ENCODE peak calls at places on chromosomes 5 and 9, in six cellular contexts. H is spleen, V is sigmoid colon, N is tibial nerve, T is heart left ventricle, R is body of pancreas. P is an unnamed sample.

GRCh38 chr5:100647461-100648230 is 112.5 kb downstream of the FAM174A start:
- DNase-seq in N (peak), H (no peak), R (peak), T (peak), V (peak), P (peak)

GRCh38 chr9:87148391-87149237 is 201.3 kb upstream of the GAS1 start:
- DNase-seq in V (peak), N (peak), T (peak), H (peak), R (peak), P (peak)

GRCh38 chr5:135587849-135588248 is 9.1 kb upstream of the CXCL14 start:
- DNase-seq in N (no peak), T (no peak), V (no peak), R (no peak), H (no peak), P (no peak)

GRCh38 chr9:16921855-16922254 is 51.4 kb upstream of the BNC2 start:
- DNase-seq in R (no peak), N (no peak), V (no peak), H (no peak), T (no peak), P (no peak)

GRCh38 chr5:12292610-12293204 is 388.5 kb upstream of the CTNND2 start:
- DNase-seq in V (no peak), H (no peak), N (no peak), R (no peak), T (no peak), P (no peak)

GRCh38 chr9:129177443-129177790 is 644 bp downstream of the IER5L start:
- DNase-seq in R (no peak), H (no peak), N (no peak), T (no peak), V (no peak), P (peak)

GRCh38 chr9:121476156-121476555 is 23.5 kb downstream of the GGTA1 start:
- DNase-seq in H (no peak), V (peak), T (no peak), N (no peak), R (no peak), P (no peak)

GRCh38 chr9:23683021-23683431 is 143.0 kb downstream of the ELAVL2 start:
- DNase-seq in N (no peak), R (no peak), H (no peak), T (no peak), V (no peak), P (no peak)

GRCh38 chr9:100534401-100534800 is 43.5 kb upstream of the CAVIN4 start:
- DNase-seq in R (no peak), H (no peak), T (no peak), N (no peak), V (no peak), P (no peak)

GRCh38 chr5:11851402-11851801 is 52.8 kb downstream of the CTNND2 start:
- DNase-seq in V (no peak), H (no peak), R (no peak), N (no peak), T (no peak), P (no peak)

GRCh38 chr9:100602302-100602930 is 24.5 kb downstream of the CAVIN4 start:
- DNase-seq in H (no peak), V (no peak), T (no peak), R (peak), N (peak), P (peak)

GRCh38 chr9:98087420-98088354 is 31.2 kb downstream of the NANS start:
- DNase-seq in V (peak), T (peak), N (no peak), R (peak), H (peak), P (peak)

GRCh38 chr5:90932052-90932699 is 373.6 kb downstream of the ADGRV1 start:
- DNase-seq in R (peak), T (no peak), H (no peak), N (peak), V (peak), P (peak)

GRCh38 chr5:111072949-111073682 is 1.6 kb downstream of the TSLP start:
- DNase-seq in V (peak), R (peak), N (peak), T (peak), H (peak), P (peak)

GRCh38 chr5:82403026-82403425 is 124.9 kb upstream of the RPS23 start:
- DNase-seq in R (no peak), N (no peak), H (no peak), V (no peak), T (no peak), P (no peak)

GRCh38 chr9:98054376-98054951 is 2.1 kb upstream of the NANS start:
- DNase-seq in V (no peak), R (no peak), H (no peak), T (no peak), N (no peak), P (no peak)

GRCh38 chr9:83355024-83355444 is 183.2 kb downstream of the FRMD3 start:
- DNase-seq in V (peak), H (no peak), N (no peak), T (peak), R (no peak), P (no peak)

GRCh38 chr9:6051511-6051950 is 36.1 kb upstream of the RANBP6 start:
- DNase-seq in N (no peak), V (no peak), T (no peak), H (no peak), R (no peak), P (no peak)

GRCh38 chr9:98146101-98146991 is 27.3 kb upstream of the TRIM14 start:
- DNase-seq in V (no peak), T (no peak), N (no peak), H (no peak), R (peak), P (peak)

GRCh38 chr5:5638193-5638592 is 215.7 kb downstream of the ICE1 start:
- DNase-seq in N (no peak), V (no peak), R (no peak), T (peak), H (no peak), P (peak)

GRCh38 chr5:132483101-132483500 is 7.5 kb downstream of the IRF1 start:
- DNase-seq in R (no peak), H (no peak), T (no peak), N (no peak), V (peak), P (no peak)

GRCh38 chr5:171371326-171371725 is 16.3 kb upstream of the NPM1 start:
- DNase-seq in H (peak), V (no peak), T (no peak), R (no peak), N (no peak), P (no peak)

GRCh38 chr5:36079200-36079761 is 12.6 kb upstream of the UGT3A2 start:
- DNase-seq in N (peak), H (no peak), V (no peak), R (peak), T (no peak), P (no peak)

GRCh38 chr9:120891255-120891954 is 14.4 kb upstream of the PHF19 start:
- DNase-seq in V (no peak), N (no peak), R (no peak), T (no peak), H (no peak), P (no peak)

GRCh38 chr9:1875921-1876448 is 139.2 kb upstream of the SMARCA2 start:
- DNase-seq in H (peak), T (no peak), V (no peak), N (no peak), R (no peak), P (no peak)

GRCh38 chr9:17637229-17637628 is 58.4 kb downstream of the SH3GL2 start:
- DNase-seq in H (no peak), R (no peak), T (no peak), N (no peak), V (no peak), P (no peak)

GRCh38 chr9:87676976-87677775 is 48.7 kb upstream of the CTSL start:
- DNase-seq in N (peak), H (no peak), R (peak), V (peak), T (peak), P (peak)

GRCh38 chr9:122394265-122395242 is 23.7 kb downstream of the PTGS1 start:
- DNase-seq in V (peak), R (peak), T (peak), N (peak), H (no peak), P (peak)

GRCh38 chr5:173327948-173328895 is at the start of gene STC2:
- DNase-seq in R (peak), V (peak), N (peak), T (peak), H (peak), P (peak)

GRCh38 chr9:7439355-7439978 is 360.1 kb downstream of the DMAC1 start:
- DNase-seq in T (no peak), R (no peak), H (no peak), N (no peak), V (no peak), P (no peak)

DNA sequence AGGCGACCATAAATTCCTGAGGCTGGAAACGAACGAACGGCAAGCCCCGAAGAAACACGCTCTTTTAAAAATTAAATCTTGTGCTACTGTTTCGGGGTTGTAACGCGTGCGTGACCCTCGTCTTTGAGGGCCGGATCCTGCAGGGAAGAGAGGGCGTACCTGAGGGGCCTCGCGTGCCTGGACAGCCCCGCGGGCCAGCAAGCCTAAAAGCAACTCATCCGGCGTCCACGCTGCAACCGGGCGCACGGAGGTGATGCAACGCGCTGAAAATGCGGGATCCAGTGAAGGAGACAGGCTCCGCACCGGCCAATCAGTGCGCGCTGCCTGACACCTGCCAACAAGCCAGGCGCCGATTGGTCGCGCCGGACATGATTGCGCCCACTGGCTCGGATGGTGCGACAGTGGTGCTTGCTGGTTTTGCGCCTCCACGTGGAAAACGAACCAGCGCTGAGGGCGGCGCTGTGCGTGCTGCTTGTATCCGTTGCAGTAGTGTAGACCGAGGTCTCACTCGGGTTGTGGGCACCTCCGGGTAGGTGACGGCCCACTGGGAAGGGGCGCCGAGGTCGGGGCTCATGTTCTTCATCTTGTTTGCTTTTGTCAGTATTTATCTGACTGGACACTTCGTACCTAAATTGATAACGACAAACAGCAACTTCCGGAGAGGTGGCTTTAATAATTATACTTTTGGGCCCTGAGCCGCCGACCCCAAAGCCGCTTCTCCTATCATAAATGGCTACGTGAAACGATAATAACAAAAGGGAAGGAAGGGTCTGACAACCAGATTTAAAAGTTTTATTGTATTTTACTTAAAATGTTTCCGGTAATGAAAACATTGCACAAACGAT is at the start of gene IARS1:
- DNase-seq in H (peak), N (peak), T (peak), V (peak), R (peak), P (peak)
- TF ChIP-seq POLR2A in H (peak), N (peak), T (no peak), V (peak), R (peak), P (no peak)

GRCh38 chr9:12195456-12195855 is 497.7 kb upstream of the TYRP1 start:
- DNase-seq in H (no peak), V (no peak), T (no peak), R (no peak), N (no peak), P (no peak)
- TF ChIP-seq POLR2A in H (no peak), V (no peak), T (no peak), R (no peak), N (no peak), P (no peak)

DNA sequence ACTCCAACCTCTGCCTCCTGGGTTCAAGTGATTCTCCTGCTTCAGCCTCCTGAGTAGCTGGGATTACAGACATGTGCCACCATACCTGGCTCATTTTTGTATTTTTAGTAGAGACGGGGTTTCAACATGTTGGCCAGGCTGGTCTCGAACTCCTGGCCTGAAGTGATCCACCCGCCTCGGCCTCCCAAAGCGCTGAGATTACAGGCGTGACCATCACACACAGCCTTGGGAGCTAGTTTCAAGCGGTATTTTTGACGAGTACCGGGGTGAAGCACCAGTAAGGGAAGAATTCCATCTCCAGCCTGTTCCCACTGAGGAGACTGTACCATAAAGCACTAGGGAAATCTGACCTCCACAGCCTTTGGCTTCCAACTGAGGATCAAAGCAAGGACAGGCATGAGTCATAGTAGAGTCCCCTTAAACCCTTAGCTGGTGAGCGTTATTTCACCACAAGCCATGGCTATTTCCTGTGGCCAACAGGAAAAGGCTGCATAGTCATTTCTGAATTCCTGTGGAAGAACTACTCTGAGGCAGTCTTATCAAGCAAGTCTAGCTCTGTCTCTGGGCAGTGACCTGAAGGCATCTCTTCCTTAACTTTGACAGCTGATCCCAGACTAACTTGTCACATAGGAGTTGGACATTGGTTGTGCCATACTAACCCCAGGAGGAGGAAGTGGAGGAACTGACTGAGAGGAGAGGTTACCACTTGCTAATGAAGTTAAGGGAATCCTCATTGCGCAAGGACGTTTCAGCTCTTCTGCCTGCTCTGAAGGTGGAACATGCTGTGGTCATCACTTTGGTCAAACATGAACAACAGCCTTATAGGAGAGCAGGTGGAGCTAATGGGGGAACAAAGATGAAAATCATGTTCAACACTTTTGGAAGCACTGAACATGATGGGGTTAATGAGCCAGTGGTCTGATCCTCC is 85.8 kb upstream of the DMRT1 start:
- DNase-seq in H (no peak), T (no peak), N (no peak), R (peak), V (peak), P (no peak)
- TF ChIP-seq POLR2A in H (no peak), T (no peak), N (no peak), R (no peak), V (no peak), P (no peak)

DNA sequence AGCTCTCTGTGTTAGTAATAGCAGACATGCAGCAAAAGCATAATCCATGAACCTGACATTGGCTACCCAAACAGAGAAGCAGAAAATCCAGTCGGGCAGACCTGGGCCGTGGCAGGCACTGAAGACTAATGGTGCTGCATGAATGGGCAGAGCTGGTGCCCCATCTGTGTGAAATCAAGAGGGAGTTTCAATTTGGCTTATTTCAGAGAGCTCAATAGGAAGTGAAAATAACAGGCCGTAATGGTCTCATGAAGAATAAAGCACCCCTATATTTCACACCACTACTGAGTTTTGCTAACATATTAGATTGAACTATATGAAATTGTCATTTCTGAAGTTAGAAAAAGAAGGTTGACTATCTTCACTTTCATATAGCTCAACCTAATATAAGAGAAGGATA is 149.7 kb downstream of the ENC1 start:
- DNase-seq in V (no peak), N (no peak), T (no peak), H (peak), R (peak), P (peak)
- TF ChIP-seq POLR2A in V (no peak), N (no peak), T (no peak), H (no peak), R (no peak), P (no peak)

GRCh38 chr5:53479656-53480473 is 564 bp upstream of the FST start:
- DNase-seq in T (peak), H (peak), R (peak), N (peak), V (peak), P (peak)
- TF ChIP-seq POLR2A in T (no peak), H (no peak), R (no peak), N (no peak), V (no peak), P (no peak)

DNA sequence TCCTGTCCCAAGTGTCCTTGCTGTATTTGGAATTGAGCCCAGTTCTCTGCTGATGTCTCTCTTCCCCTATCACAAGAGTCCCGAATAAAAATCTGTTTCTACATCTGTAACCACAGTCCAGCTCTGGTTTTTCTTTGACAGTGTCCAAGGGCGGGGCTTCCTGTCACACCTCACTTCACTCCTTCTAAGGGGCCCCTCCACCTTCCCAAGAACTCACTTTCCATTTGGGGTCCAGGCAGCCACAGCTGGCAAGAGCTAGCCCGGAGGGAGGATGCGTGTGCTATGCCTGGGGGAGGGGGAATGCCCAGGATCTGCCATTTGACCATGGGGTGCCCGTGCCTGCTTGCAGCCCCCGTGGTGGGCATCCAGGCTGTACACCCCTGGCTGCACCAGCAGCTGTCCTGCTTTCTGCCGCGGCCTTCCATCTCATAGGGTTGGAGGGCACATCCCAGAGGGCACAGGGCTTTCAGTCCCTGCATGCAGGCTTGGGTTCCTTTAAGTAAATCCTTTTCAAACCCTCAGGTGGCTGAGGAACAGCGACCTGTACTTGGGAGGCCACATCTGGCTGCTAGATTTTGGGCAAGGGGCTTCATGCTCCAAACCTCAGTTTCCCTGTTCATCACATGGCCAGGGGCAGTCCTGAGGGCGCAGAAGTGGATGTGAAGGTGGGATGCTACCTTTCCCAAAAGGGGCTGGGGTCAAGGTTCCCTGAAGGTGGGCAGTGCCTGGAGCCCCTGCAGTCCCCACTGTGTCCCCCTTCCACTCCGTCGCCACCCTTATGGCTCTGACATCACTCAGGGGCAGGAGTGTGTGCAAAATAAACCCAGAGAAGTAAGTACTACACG is 2.3 kb upstream of the CARD19 start:
- DNase-seq in T (peak), V (peak), R (no peak), N (no peak), H (peak), P (peak)
- TF ChIP-seq POLR2A in T (no peak), V (no peak), R (no peak), N (no peak), H (no peak), P (no peak)

DNA sequence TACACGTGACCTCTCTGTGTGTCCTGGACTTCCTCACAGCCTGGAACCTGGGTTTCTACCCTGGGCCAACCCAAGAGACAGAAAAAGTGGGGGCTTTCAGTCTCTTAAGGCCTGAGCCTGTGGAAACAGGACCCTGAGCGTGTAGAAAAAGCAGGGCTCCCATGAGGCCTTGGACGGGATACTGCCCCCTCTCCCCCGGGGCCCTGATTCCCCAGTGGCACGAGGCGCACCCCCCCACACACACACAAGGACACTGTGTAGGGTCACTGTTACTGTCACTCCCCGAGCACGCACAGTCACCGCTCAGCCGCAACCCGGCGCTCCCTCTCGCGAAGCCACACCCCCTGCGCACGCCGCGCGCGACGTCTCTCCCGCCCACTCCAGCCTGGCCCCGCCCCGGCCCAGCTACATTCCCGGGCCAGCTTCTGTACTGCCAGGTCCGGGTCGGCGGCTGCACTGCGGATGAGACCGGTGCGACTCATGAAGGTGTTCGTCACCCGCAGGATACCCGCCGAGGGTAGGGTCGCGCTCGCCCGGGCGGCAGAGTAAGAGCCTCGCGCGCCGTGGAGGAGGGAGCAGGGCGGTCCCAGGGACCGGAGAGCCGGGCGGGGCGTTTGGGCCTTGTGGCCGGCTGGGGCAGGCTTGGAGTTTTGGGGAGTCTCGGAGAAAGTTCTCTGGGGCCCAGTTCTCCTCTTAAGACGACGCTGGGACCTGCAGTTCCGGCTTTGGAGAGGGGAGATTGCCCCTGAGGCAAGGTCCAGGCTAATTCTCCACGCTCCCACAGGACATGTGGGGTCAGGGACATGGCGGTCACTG is at the start of gene GRHPR:
- DNase-seq in V (peak), T (peak), N (peak), H (peak), R (peak), P (peak)
- TF ChIP-seq POLR2A in V (peak), T (no peak), N (no peak), H (peak), R (peak), P (peak)